ENCODE peak calls at places on chromosomes 11 and 22, in nine cellular contexts. A, D, L, M, U, T, O, J and H are unnamed samples.

GRCh38 chr22:47020157-47020556 is 257.7 kb downstream of the TBC1D22A start:
- DNase-seq in D (no peak), J (no peak), O (no peak), M (no peak), T (no peak), U (no peak), L (no peak), A (no peak), H (no peak)

GRCh38 chr22:41699264-41700104 is at the start of gene MEI1:
- DNase-seq in M (no peak), T (no peak), L (no peak), O (no peak), J (peak; percentile 78), U (peak; percentile 81), A (no peak), D (peak; percentile 68), H (no peak)

GRCh38 chr22:18096823-18097222 is 13.8 kb upstream of the TUBA8 start:
- DNase-seq in L (no peak), M (no peak), U (no peak), T (no peak), O (no peak), J (no peak), A (no peak), D (no peak), H (no peak)

GRCh38 chr11:614583-615452 is 932 bp downstream of the IRF7 start:
- DNase-seq in D (no peak), J (no peak), T (no peak), M (no peak), A (peak; percentile 27), L (no peak), U (peak; percentile 75), O (no peak), H (peak; percentile 12)

GRCh38 chr11:35343033-35343598 is 76.2 kb downstream of the SLC1A2 start:
- DNase-seq in D (no peak), U (no peak), L (no peak), A (no peak), T (no peak), M (no peak), J (no peak), O (no peak), H (no peak)

GRCh38 chr11:130915556-130916237 is 582 bp downstream of the SNX19 start:
- DNase-seq in D (no peak), T (no peak), L (no peak), A (no peak), M (no peak), U (no peak), O (no peak), J (no peak), H (no peak)

GRCh38 chr11:61057615-61058014 is 44.7 kb upstream of the CD5 start:
- DNase-seq in A (no peak), J (no peak), U (no peak), O (no peak), M (no peak), D (no peak), L (no peak), T (no peak), H (no peak)

GRCh38 chr22:43273902-43274484 is 69.2 kb downstream of the SCUBE1 start:
- DNase-seq in U (no peak), L (no peak), J (peak; percentile 67), M (peak; percentile 78), D (peak; percentile 65), A (peak; percentile 59), O (peak; percentile 69), T (peak; percentile 76), H (peak; percentile 43)

GRCh38 chr22:28172948-28173360 is 253.9 kb upstream of the PITPNB start:
- DNase-seq in O (no peak), D (no peak), M (no peak), J (no peak), A (peak; percentile 5), U (no peak), L (no peak), T (no peak), H (peak; percentile 8)